ENCODE peak calls at places on chromosomes 2 and 18, in seven cellular contexts. J is mammary epithelial cell, F is GM23338, U is MM.1S, B is astrocyte, V is HCT116, N is H1. Q is an unnamed sample.

GRCh38 chr18:22822024-22822423 is 111.1 kb upstream of the RBBP8 start:
- DNase-seq in B (peak), J (peak), V (peak), F (peak), U (no peak), N (peak), Q (peak)

GRCh38 chr2:164073053-164073757 is 337.4 kb upstream of the FIGN start:
- DNase-seq in V (no peak), U (no peak), J (no peak), N (no peak), F (no peak), B (peak), Q (no peak)

GRCh38 chr18:54612237-54612636 is 21.2 kb downstream of the DYNAP start:
- DNase-seq in J (peak), F (no peak), B (no peak), N (no peak), U (no peak), V (no peak), Q (peak)

GRCh38 chr18:74286106-74286856 is 5.5 kb downstream of the CYB5A start:
- DNase-seq in B (no peak), U (no peak), J (no peak), N (no peak), V (no peak), F (no peak), Q (peak)

GRCh38 chr2:19630921-19631320 is 270.9 kb downstream of the TTC32 start:
- DNase-seq in N (no peak), F (no peak), V (no peak), U (no peak), B (no peak), J (no peak), Q (no peak)

GRCh38 chr18:58254873-58255511 is 211.0 kb downstream of the NEDD4L start:
- DNase-seq in N (no peak), J (no peak), B (no peak), U (no peak), F (peak), V (no peak), Q (peak)

GRCh38 chr2:62489162-62489561 is 16.8 kb downstream of the TMEM17 start:
- DNase-seq in V (no peak), B (peak), F (no peak), N (no peak), J (no peak), U (no peak), Q (no peak)

GRCh38 chr2:203934006-203934632 is 2.4 kb upstream of the ICOS start:
- DNase-seq in F (no peak), J (no peak), U (no peak), B (no peak), V (no peak), N (no peak), Q (no peak)

GRCh38 chr18:77021075-77021474 is 111.5 kb downstream of the MBP start:
- DNase-seq in V (no peak), F (no peak), J (no peak), N (no peak), B (no peak), U (no peak), Q (no peak)

GRCh38 chr2:176562359-176563043 is 293.3 kb downstream of the MTX2 start:
- DNase-seq in J (peak), U (no peak), V (no peak), B (peak), N (no peak), F (no peak), Q (peak)

GRCh38 chr2:224723606-224724217 is 7.5 kb upstream of the CCDC195 start:
- DNase-seq in J (no peak), V (no peak), F (no peak), B (peak), N (no peak), U (no peak), Q (no peak)

GRCh38 chr18:7593194-7593819 is 26.2 kb downstream of the PTPRM start:
- DNase-seq in U (no peak), V (no peak), F (no peak), B (no peak), N (no peak), J (no peak), Q (no peak)

GRCh38 chr18:2851771-2852170 is 5.0 kb downstream of the EMILIN2 start:
- DNase-seq in U (no peak), B (no peak), J (no peak), N (no peak), V (no peak), F (no peak), Q (no peak)

GRCh38 chr18:48803951-48804855 is 146.6 kb downstream of the SMAD7 start:
- DNase-seq in F (no peak), B (no peak), V (no peak), U (no peak), J (no peak), N (no peak), Q (no peak)

GRCh38 chr2:68251855-68252406 is 401 bp downstream of the PPP3R1 start:
- DNase-seq in V (no peak), U (peak), N (no peak), F (peak), J (no peak), B (no peak), Q (no peak)

GRCh38 chr2:60555794-60556161 is 2.3 kb upstream of the BCL11A start:
- DNase-seq in V (no peak), F (peak), N (no peak), U (no peak), J (no peak), B (no peak), Q (no peak)
- TF ChIP-seq EZH2 in V (no peak), F (no peak), N (no peak), U (no peak), J (no peak), B (no peak), Q (no peak)

GRCh38 chr2:181457121-181457740 is at the start of gene ITGA4:
- DNase-seq in F (peak), U (peak), B (peak), J (peak), V (no peak), N (peak), Q (peak)
- TF ChIP-seq CTCF in F (peak), U (peak), B (peak), J (peak), V (no peak), N (peak), Q (peak)

DNA sequence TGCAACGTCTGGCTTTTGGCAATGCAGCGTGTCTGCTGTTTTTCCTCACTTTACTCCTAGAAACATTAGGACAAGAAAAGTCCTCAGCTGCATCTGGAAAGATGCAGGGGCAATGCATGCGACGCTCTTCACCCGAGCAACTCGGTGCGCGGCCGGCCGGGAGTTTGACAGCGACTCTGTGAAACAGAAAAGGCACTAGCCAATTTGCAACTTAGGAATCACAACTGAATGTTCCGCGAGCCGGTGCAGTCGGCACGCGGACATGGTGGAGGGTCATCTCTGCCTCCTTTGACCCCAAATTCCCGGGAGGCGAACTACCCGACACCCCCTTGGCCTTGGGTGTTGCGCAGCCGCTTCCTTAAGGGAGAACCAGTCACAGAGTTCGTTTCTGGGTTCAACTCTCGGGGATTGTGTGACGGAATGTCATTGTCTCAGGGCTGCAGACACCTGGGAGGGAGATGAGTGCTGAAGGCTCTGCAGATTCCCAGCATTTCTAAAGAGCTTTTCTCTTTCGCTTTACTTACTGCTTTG is 9.8 kb downstream of the NR4A2 start:
- DNase-seq in U (no peak), V (no peak), F (peak), B (no peak), J (no peak), N (no peak), Q (no peak)
- TF ChIP-seq EZH2 in U (no peak), V (no peak), F (peak), B (peak), J (no peak), N (peak), Q (no peak)

DNA sequence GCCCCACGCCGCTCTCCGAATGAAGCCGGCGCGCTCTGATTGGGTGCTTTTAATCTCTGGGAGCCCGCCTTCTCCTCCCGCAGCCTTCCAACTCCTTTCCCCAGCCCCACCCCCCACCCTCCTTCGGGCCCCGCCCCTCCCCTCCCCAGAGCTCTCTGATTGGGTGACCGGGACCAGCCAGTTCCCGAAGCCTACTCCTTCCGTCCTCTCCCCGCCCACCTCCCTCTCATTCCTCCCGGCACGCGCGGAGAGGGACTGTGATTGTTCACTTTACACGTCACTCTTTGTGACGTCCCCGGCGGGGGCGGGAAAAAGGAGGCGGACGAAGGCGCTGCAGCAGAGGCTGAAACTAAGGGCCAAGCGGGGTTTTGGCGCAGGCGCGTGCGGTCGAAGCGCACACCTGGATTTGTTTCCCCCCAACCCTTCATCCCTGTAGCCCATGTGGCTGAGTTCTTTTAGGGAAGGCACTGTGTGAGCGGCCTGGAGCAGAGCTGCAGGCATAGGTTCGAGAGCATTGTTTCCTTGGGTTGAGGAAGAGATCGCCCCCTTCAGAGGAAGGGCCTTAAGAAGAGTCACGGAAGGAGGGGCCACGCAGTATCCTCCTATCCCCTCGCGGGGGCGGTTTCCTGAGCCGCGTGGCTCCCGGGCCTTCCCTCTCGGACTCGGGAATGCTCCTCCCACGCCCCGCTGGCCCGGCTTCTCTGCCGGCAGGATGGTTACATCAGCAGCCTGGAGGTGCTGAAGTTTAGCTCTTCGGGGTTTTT is at the start of gene MEX3C:
- DNase-seq in F (peak), V (peak), U (peak), B (peak), N (peak), J (peak), Q (peak)
- TF ChIP-seq CTCF in F (peak), V (no peak), U (peak), B (peak), N (peak), J (no peak), Q (no peak)

GRCh38 chr18:45775726-45776125 is 49.7 kb upstream of the SIGLEC15 start:
- DNase-seq in B (no peak), J (no peak), N (no peak), U (no peak), F (no peak), V (no peak), Q (no peak)
- TF ChIP-seq EZH2 in B (no peak), J (no peak), N (no peak), U (no peak), F (no peak), V (no peak), Q (no peak)

DNA sequence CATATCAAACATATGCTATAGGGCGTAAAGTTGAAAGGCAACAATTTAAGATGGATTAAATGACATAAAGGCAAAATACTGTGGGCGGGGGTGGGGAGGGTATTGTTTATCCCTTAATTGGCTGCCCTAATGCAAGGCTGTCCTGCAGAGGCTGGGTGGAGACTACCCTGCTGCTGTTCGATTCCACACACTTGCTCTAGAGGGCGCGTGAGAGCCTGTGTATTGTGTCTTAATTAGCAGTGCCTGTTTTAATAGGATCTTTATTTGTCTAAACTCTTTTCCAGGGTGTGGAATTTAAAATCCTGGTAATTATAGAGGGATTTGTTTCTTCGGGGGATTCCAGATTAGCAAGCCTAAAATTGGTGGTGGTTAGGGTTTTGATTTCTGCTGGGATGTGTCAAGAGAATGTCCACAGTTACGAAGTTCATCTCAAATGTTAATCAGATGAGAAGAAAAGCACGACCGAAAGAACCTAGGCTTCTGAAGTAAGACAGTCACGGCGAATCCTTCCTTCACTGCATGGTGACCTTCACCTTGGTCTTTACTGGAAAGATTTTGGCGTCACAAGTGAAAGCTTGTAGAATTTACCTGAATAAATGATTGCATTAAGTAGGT is 103.5 kb upstream of the MAP3K20 start:
- DNase-seq in U (peak), J (peak), B (no peak), V (peak), F (peak), N (no peak), Q (peak)
- TF ChIP-seq CTCF in U (peak), J (peak), B (peak), V (peak), F (peak), N (peak), Q (peak)

Q was measured in PC-3.